ENCODE peak calls at places on chromosome 13, in nine cellular contexts. One of them, this sample, is unnamed.

GRCh38 chr13:59891053-59891452 is 272.7 kb downstream of the DIAPH3 start:
- DNase-seq in DND-41: no peak
- DNase-seq in fibroblast of mammary gland: no peak
- DNase-seq in aorta: no peak
- DNase-seq in GM06990: no peak
- DNase-seq in HCT116: no peak
- DNase-seq in adrenal gland: no peak
- DNase-seq in sigmoid colon: no peak
- DNase-seq in heart left ventricle: no peak
- DNase-seq in this sample: no peak

GRCh38 chr13:84917252-84917878 is 881.9 kb downstream of the SLITRK6 start:
- DNase-seq in sigmoid colon: no peak
- DNase-seq in aorta: no peak
- DNase-seq in DND-41: no peak
- DNase-seq in heart left ventricle: no peak
- DNase-seq in GM06990: no peak
- DNase-seq in adrenal gland: no peak
- DNase-seq in fibroblast of mammary gland: peak
- DNase-seq in HCT116: no peak
- DNase-seq in this sample: no peak

GRCh38 chr13:97030705-97031452 is 36.6 kb upstream of the OXGR1 start:
- DNase-seq in fibroblast of mammary gland: peak
- DNase-seq in sigmoid colon: no peak
- DNase-seq in aorta: no peak
- DNase-seq in HCT116: peak
- DNase-seq in heart left ventricle: no peak
- DNase-seq in DND-41: no peak
- DNase-seq in GM06990: no peak
- DNase-seq in adrenal gland: no peak
- DNase-seq in this sample: no peak

GRCh38 chr13:81760316-81760715 is 1419.4 kb upstream of the SPRY2 start:
- DNase-seq in sigmoid colon: no peak
- DNase-seq in adrenal gland: no peak
- DNase-seq in HCT116: no peak
- DNase-seq in fibroblast of mammary gland: no peak
- DNase-seq in GM06990: no peak
- DNase-seq in aorta: no peak
- DNase-seq in DND-41: no peak
- DNase-seq in heart left ventricle: no peak
- DNase-seq in this sample: no peak

GRCh38 chr13:20704459-20705069 is 1.1 kb downstream of the IL17D start:
- DNase-seq in fibroblast of mammary gland: no peak
- DNase-seq in GM06990: peak
- DNase-seq in HCT116: no peak
- DNase-seq in adrenal gland: no peak
- DNase-seq in DND-41: no peak
- DNase-seq in heart left ventricle: no peak
- DNase-seq in sigmoid colon: no peak
- DNase-seq in aorta: no peak
- DNase-seq in this sample: no peak

GRCh38 chr13:99800951-99801350 is 170.6 kb downstream of the ZIC5 start:
- DNase-seq in sigmoid colon: no peak
- DNase-seq in heart left ventricle: no peak
- DNase-seq in DND-41: no peak
- DNase-seq in adrenal gland: no peak
- DNase-seq in fibroblast of mammary gland: no peak
- DNase-seq in HCT116: no peak
- DNase-seq in aorta: no peak
- DNase-seq in GM06990: no peak
- DNase-seq in this sample: no peak

GRCh38 chr13:24742294-24742693 is 21.7 kb upstream of the RNF17 start:
- DNase-seq in HCT116: no peak
- DNase-seq in adrenal gland: no peak
- DNase-seq in heart left ventricle: no peak
- DNase-seq in sigmoid colon: no peak
- DNase-seq in DND-41: no peak
- DNase-seq in GM06990: no peak
- DNase-seq in fibroblast of mammary gland: no peak
- DNase-seq in aorta: no peak
- DNase-seq in this sample: no peak

GRCh38 chr13:108176685-108177274 is 38.6 kb downstream of the LIG4 start:
- DNase-seq in heart left ventricle: no peak
- DNase-seq in HCT116: peak
- DNase-seq in aorta: no peak
- DNase-seq in adrenal gland: no peak
- DNase-seq in sigmoid colon: no peak
- DNase-seq in DND-41: peak
- DNase-seq in fibroblast of mammary gland: peak
- DNase-seq in GM06990: no peak
- DNase-seq in this sample: no peak

GRCh38 chr13:23866420-23867026 is 22.7 kb downstream of the MIPEP start:
- DNase-seq in HCT116: no peak
- DNase-seq in fibroblast of mammary gland: peak
- DNase-seq in aorta: no peak
- DNase-seq in DND-41: no peak
- DNase-seq in heart left ventricle: no peak
- DNase-seq in sigmoid colon: no peak
- DNase-seq in adrenal gland: no peak
- DNase-seq in GM06990: no peak
- DNase-seq in this sample: no peak

GRCh38 chr13:109400192-109400591 is 386.2 kb downstream of the IRS2 start:
- DNase-seq in DND-41: no peak
- DNase-seq in sigmoid colon: no peak
- DNase-seq in aorta: no peak
- DNase-seq in adrenal gland: peak
- DNase-seq in HCT116: no peak
- DNase-seq in fibroblast of mammary gland: no peak
- DNase-seq in GM06990: no peak
- DNase-seq in heart left ventricle: peak
- DNase-seq in this sample: no peak

GRCh38 chr13:22506286-22506685 is 674.5 kb upstream of the SGCG start:
- DNase-seq in DND-41: no peak
- DNase-seq in GM06990: no peak
- DNase-seq in fibroblast of mammary gland: no peak
- DNase-seq in heart left ventricle: no peak
- DNase-seq in aorta: no peak
- DNase-seq in sigmoid colon: no peak
- DNase-seq in HCT116: no peak
- DNase-seq in adrenal gland: no peak
- DNase-seq in this sample: no peak

GRCh38 chr13:97440598-97440997 is 6.6 kb downstream of the RAP2A start:
- DNase-seq in adrenal gland: no peak
- DNase-seq in fibroblast of mammary gland: peak
- DNase-seq in aorta: no peak
- DNase-seq in sigmoid colon: no peak
- DNase-seq in GM06990: no peak
- DNase-seq in heart left ventricle: no peak
- DNase-seq in HCT116: no peak
- DNase-seq in DND-41: no peak
- DNase-seq in this sample: no peak

GRCh38 chr13:104592127-104592526 is 1525.9 kb upstream of the SLC10A2 start:
- DNase-seq in HCT116: peak
- DNase-seq in adrenal gland: no peak
- DNase-seq in GM06990: no peak
- DNase-seq in aorta: no peak
- DNase-seq in DND-41: no peak
- DNase-seq in heart left ventricle: no peak
- DNase-seq in fibroblast of mammary gland: peak
- DNase-seq in sigmoid colon: no peak
- DNase-seq in this sample: no peak

GRCh38 chr13:110062077-110062776 is 244.7 kb downstream of the COL4A1 start:
- DNase-seq in aorta: no peak
- DNase-seq in DND-41: no peak
- DNase-seq in heart left ventricle: peak
- DNase-seq in fibroblast of mammary gland: no peak
- DNase-seq in HCT116: no peak
- DNase-seq in GM06990: no peak
- DNase-seq in adrenal gland: no peak
- DNase-seq in sigmoid colon: no peak
- DNase-seq in this sample: no peak

DNA sequence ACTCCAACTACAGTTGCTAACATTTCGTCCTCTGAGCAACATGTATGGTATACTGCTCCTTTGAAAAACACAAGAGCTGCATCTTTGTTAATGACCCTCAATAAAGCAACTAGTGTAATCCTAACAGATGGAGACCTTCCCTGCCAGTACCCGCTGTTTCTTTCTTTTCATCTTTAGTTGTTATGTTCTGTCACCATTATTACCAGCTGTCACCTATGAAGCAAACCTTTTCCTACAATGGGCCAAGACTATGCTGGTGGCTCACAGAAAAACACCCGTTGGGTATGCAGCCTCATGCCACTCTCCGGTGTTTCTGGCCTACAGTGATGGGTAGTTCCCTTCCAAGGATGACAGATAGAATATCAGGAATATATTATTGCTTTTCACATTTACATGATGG is 29.7 kb upstream of the CYSLTR2 start:
- DNase-seq in aorta: no peak
- DNase-seq in GM06990: no peak
- DNase-seq in DND-41: no peak
- DNase-seq in sigmoid colon: no peak
- DNase-seq in adrenal gland: no peak
- DNase-seq in heart left ventricle: no peak
- DNase-seq in HCT116: no peak
- DNase-seq in fibroblast of mammary gland: no peak
- DNase-seq in this sample: no peak
- H3K4me3 ChIP-seq in aorta: no peak
- H3K4me3 ChIP-seq in GM06990: no peak
- H3K4me3 ChIP-seq in DND-41: no peak
- H3K4me3 ChIP-seq in sigmoid colon: no peak
- H3K4me3 ChIP-seq in adrenal gland: no peak
- H3K4me3 ChIP-seq in heart left ventricle: no peak
- H3K4me3 ChIP-seq in HCT116: no peak
- H3K4me3 ChIP-seq in fibroblast of mammary gland: no peak
- H3K4me3 ChIP-seq in this sample: no peak

GRCh38 chr13:90084684-90085290 is 1262.7 kb upstream of the MIR17HG start:
- DNase-seq in GM06990: no peak
- DNase-seq in DND-41: no peak
- DNase-seq in heart left ventricle: no peak
- DNase-seq in aorta: no peak
- DNase-seq in HCT116: no peak
- DNase-seq in fibroblast of mammary gland: peak
- DNase-seq in sigmoid colon: no peak
- DNase-seq in adrenal gland: no peak
- DNase-seq in this sample: no peak
- H3K4me3 ChIP-seq in GM06990: no peak
- H3K4me3 ChIP-seq in DND-41: no peak
- H3K4me3 ChIP-seq in heart left ventricle: no peak
- H3K4me3 ChIP-seq in aorta: no peak
- H3K4me3 ChIP-seq in HCT116: no peak
- H3K4me3 ChIP-seq in fibroblast of mammary gland: no peak
- H3K4me3 ChIP-seq in sigmoid colon: no peak
- H3K4me3 ChIP-seq in adrenal gland: no peak
- H3K4me3 ChIP-seq in this sample: no peak

DNA sequence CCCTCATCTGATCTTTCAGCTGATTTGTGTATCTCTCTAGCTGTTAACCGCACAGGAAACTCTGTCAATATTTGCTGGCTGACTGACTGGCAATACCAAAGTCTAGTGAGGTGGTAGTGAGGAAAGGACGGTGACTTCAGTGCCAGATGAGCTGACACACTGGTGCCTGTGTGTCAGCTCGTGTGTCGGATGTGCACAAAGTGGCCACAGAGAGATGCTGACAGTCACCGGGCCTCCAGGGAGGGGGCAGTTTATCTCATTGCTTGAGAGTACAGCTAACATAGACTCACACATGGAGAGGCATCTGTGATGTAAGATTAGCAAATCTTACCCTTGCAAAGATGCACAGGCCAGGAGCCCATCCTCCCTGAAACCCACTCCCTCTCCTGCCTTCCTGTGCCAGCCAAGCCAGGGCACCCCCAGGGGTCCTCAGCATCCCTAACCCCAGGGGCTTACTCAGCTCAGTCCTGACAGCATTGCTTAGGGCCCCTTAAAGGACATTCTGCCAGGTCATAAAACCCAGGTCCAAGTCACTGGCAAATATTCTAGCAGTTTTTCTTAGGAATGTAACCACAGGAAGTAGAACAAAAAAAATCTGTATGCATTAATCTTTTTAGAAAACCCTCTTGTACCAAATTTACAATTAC is 80.2 kb downstream of the SHISA2 start:
- DNase-seq in adrenal gland: no peak
- DNase-seq in fibroblast of mammary gland: no peak
- DNase-seq in HCT116: no peak
- DNase-seq in aorta: no peak
- DNase-seq in DND-41: peak
- DNase-seq in heart left ventricle: no peak
- DNase-seq in sigmoid colon: no peak
- DNase-seq in GM06990: no peak
- DNase-seq in this sample: no peak
- H3K4me3 ChIP-seq in adrenal gland: no peak
- H3K4me3 ChIP-seq in fibroblast of mammary gland: no peak
- H3K4me3 ChIP-seq in HCT116: no peak
- H3K4me3 ChIP-seq in aorta: no peak
- H3K4me3 ChIP-seq in DND-41: no peak
- H3K4me3 ChIP-seq in heart left ventricle: no peak
- H3K4me3 ChIP-seq in sigmoid colon: no peak
- H3K4me3 ChIP-seq in GM06990: no peak
- H3K4me3 ChIP-seq in this sample: no peak

DNA sequence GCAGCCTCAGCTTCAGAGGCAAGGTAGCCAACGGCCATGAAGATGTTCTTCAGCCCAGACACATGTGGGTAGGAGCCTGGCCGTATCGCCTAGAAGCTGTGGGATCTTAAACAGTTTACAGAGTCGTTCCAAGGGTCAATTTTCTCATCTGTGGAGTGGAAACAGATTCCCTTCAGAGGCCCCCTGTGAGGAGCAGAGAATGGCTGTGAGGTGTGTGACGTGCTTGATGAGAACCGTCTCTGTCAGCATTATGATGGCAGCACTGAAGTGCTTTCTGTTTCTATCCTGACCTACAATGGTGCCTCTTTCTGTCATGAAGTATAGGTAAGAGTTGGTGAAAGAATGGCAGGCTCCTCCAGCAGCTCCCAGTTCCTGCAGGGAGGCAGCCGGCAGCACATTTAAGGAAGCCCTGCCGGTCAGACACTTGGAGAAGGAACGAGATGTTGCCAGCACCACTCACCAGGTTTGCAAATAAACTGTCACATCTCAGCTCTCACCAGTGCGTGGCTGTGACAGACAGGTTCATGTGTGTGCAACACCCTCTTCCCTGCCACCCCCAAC is 277.3 kb downstream of the FOXO1 start:
- DNase-seq in aorta: no peak
- DNase-seq in GM06990: peak
- DNase-seq in heart left ventricle: no peak
- DNase-seq in fibroblast of mammary gland: no peak
- DNase-seq in adrenal gland: no peak
- DNase-seq in sigmoid colon: no peak
- DNase-seq in DND-41: no peak
- DNase-seq in HCT116: no peak
- DNase-seq in this sample: no peak
- H3K4me3 ChIP-seq in aorta: no peak
- H3K4me3 ChIP-seq in GM06990: peak
- H3K4me3 ChIP-seq in heart left ventricle: no peak
- H3K4me3 ChIP-seq in fibroblast of mammary gland: no peak
- H3K4me3 ChIP-seq in adrenal gland: no peak
- H3K4me3 ChIP-seq in sigmoid colon: no peak
- H3K4me3 ChIP-seq in DND-41: peak
- H3K4me3 ChIP-seq in HCT116: no peak
- H3K4me3 ChIP-seq in this sample: peak

GRCh38 chr13:31733709-31734108 is 5.6 kb upstream of the RXFP2 start:
- DNase-seq in adrenal gland: no peak
- DNase-seq in heart left ventricle: no peak
- DNase-seq in aorta: no peak
- DNase-seq in sigmoid colon: no peak
- DNase-seq in fibroblast of mammary gland: no peak
- DNase-seq in HCT116: no peak
- DNase-seq in DND-41: no peak
- DNase-seq in GM06990: no peak
- DNase-seq in this sample: no peak
- H3K4me3 ChIP-seq in adrenal gland: no peak
- H3K4me3 ChIP-seq in heart left ventricle: no peak
- H3K4me3 ChIP-seq in aorta: no peak
- H3K4me3 ChIP-seq in sigmoid colon: no peak
- H3K4me3 ChIP-seq in fibroblast of mammary gland: no peak
- H3K4me3 ChIP-seq in HCT116: no peak
- H3K4me3 ChIP-seq in DND-41: no peak
- H3K4me3 ChIP-seq in GM06990: no peak
- H3K4me3 ChIP-seq in this sample: no peak

This sample was measured in GM12864.